ENCODE peak calls at places on chromosome 22, in seven cellular contexts. P, V, B, Z, X, W and J are unnamed samples.

GRCh38 chr22:29095459-29095858 is 22.6 kb downstream of the KREMEN1 start:
- DNase-seq in B (no peak), Z (no peak), V (no peak), P (no peak), W (no peak), X (no peak), J (no peak)

GRCh38 chr22:31898406-31898805 is 45.9 kb upstream of the YWHAH start:
- DNase-seq in V (no peak), W (no peak), X (no peak), P (no peak), Z (no peak), B (no peak), J (no peak)

GRCh38 chr22:42905217-42905616 is 48.1 kb upstream of the ARFGAP3 start:
- DNase-seq in B (no peak), Z (peak), P (no peak), W (peak), V (no peak), X (no peak), J (no peak)

GRCh38 chr22:24583221-24583971 is 9.5 kb downstream of the LRRC75B start:
- DNase-seq in P (no peak), V (no peak), W (no peak), Z (no peak), B (no peak), X (no peak), J (no peak)

GRCh38 chr22:17896552-17896951 is 122.3 kb upstream of the BID start:
- DNase-seq in P (peak), W (no peak), B (peak), V (peak), X (no peak), Z (no peak), J (no peak)

GRCh38 chr22:24233235-24233634 is 11.6 kb downstream of the GGT5 start:
- DNase-seq in W (no peak), V (no peak), B (no peak), X (no peak), P (no peak), Z (no peak), J (no peak)

GRCh38 chr22:42908082-42908746 is 51.1 kb upstream of the ARFGAP3 start:
- DNase-seq in B (no peak), V (no peak), Z (no peak), W (no peak), P (no peak), X (no peak), J (no peak)

GRCh38 chr22:32448980-32449379 is 15.3 kb downstream of the BPIFC start:
- DNase-seq in W (no peak), V (no peak), Z (no peak), B (no peak), X (no peak), P (no peak), J (no peak)

GRCh38 chr22:26474687-26475086 is 8.9 kb downstream of the HPS4 start:
- DNase-seq in X (no peak), Z (no peak), B (no peak), W (no peak), P (no peak), V (no peak), J (no peak)

GRCh38 chr22:48407256-48407955 is 1420.3 kb downstream of the BRD1 start:
- DNase-seq in W (no peak), B (no peak), P (no peak), Z (no peak), X (no peak), V (no peak), J (no peak)

GRCh38 chr22:24177045-24177444 is 4.2 kb upstream of the SUSD2 start:
- DNase-seq in Z (no peak), B (no peak), X (no peak), P (no peak), W (no peak), V (no peak), J (no peak)

GRCh38 chr22:18979957-18980356 is 43.9 kb upstream of the PRODH start:
- DNase-seq in W (no peak), Z (no peak), B (no peak), P (no peak), V (no peak), X (peak), J (no peak)

GRCh38 chr22:21075516-21076138 is 29.9 kb downstream of the LRRC74B start:
- DNase-seq in Z (no peak), V (no peak), B (no peak), W (no peak), P (no peak), X (no peak), J (no peak)

GRCh38 chr22:21074092-21074715 is 28.5 kb downstream of the LRRC74B start:
- DNase-seq in Z (no peak), W (no peak), V (no peak), B (peak), P (no peak), X (no peak), J (no peak)

GRCh38 chr22:21073023-21073422 is 27.3 kb downstream of the LRRC74B start:
- DNase-seq in X (no peak), V (no peak), Z (no peak), B (no peak), P (no peak), W (no peak), J (no peak)

GRCh38 chr22:21070690-21071615 is 25.2 kb downstream of the LRRC74B start:
- DNase-seq in X (no peak), P (no peak), B (no peak), Z (no peak), W (no peak), V (no peak), J (no peak)

GRCh38 chr22:21073482-21073881 is 27.7 kb downstream of the LRRC74B start:
- DNase-seq in B (no peak), X (no peak), W (no peak), Z (no peak), P (no peak), V (no peak), J (no peak)
- H3K27ac ChIP-seq in B (no peak), X (no peak), W (no peak), Z (no peak), P (no peak), V (no peak), J (no peak)

DNA sequence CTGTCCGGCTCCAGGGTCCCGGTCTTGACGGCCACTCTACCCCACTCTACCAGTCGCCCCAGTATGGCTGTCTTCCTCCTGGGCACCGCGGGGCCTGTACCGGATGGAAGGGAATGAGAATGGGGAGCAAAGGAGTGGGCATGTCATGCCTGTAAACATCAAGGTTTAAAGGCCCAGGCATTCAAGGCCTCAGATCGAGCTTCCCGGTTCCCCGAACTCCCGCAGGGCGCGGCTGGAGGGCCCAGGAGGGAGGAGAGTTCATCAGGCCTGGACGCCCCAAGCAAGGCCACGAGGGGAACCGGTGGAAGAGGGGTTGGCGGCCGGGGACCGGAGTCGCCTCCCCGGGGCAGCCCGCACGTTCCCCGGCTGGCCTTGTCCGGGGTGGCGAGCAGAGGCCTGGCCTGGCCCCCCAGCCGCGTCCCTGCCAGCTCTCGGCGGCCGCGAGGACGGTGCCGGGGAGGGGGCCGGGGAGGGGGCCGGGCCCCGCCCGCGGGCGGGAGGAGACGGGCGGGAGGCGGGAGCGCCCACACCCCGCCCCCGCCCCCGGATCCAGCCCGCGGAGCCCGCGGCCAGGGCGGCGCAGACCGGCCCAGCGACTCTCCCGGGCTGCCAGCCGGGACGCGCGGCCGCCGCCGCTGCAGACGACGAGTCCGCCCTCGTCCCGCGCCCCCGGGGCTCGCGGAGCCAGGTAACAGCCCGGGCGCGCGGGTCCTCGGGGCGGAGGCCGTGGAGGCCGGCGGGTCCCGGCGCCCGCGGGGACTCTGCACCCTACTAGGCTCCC is at the start of gene CDC42EP1:
- DNase-seq in V (peak), B (peak), W (no peak), P (peak), X (peak), Z (no peak), J (no peak)
- TF ChIP-seq POLR2A in V (no peak), B (peak), W (no peak), P (no peak), X (peak), Z (peak), J (no peak)

DNA sequence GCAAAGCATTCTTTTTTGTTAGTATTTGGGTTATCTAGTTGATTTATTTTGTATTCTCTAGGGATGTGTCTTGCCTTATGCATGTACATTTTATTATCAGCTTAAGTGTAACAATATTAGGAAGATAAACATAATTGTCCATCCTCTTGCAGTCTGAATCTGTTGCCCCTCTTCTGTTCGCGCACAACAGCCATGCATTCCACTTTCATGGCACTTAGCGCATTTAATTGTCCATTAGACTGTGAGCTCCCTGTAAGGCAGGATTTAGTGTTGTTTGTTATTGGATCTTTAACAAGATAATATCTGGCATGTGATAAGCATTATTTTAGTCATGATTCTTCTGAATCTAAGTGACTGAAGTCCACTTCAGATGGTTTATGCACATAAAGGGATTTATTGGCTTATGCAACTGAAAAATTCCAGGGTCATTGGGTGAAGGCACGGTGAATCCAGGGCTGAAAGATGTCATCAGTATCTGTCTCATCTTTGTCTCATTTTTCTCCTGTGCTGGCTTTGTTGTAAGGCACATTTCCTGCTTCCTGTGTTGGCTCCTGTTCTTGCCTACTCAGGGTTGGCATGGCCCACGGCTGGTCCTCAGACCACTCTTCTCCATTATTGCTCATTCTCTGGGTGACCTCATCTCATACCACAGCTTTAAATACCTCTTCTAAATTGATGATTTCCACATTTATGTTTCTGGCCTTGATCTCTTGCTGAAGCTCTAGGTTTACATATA is 37.5 kb downstream of the ATXN10 start:
- DNase-seq in V (no peak), P (no peak), W (no peak), X (no peak), B (peak), Z (no peak), J (no peak)
- H3K27ac ChIP-seq in V (no peak), P (no peak), W (no peak), X (no peak), B (peak), Z (no peak), J (no peak)

GRCh38 chr22:20890975-20891374 is 26.2 kb upstream of the CRKL start:
- DNase-seq in W (no peak), Z (no peak), P (no peak), V (no peak), X (no peak), B (no peak), J (no peak)
- TF ChIP-seq POLR2A in W (no peak), Z (no peak), P (no peak), V (no peak), X (no peak), B (no peak), J (no peak)

GRCh38 chr22:20016734-20017621 is at the start of gene ARVCF:
- DNase-seq in W (peak), B (peak), Z (peak), X (peak), P (peak), V (peak), J (no peak)

GRCh38 chr22:20015971-20016733 is 471 bp downstream of the ARVCF start:
- DNase-seq in B (no peak), X (no peak), V (peak), Z (peak), W (no peak), P (no peak), J (no peak)

GRCh38 chr22:20017622-20017958 is 967 bp upstream of the ARVCF start:
- DNase-seq in W (no peak), Z (no peak), B (no peak), X (no peak), V (no peak), P (no peak), J (no peak)

GRCh38 chr22:20019661-20020532 is 1.0 kb upstream of the TANGO2 start:
- DNase-seq in V (no peak), Z (no peak), P (no peak), W (no peak), B (no peak), X (no peak), J (no peak)

GRCh38 chr22:20018001-20018400 is 1.4 kb upstream of the ARVCF start:
- DNase-seq in Z (no peak), B (no peak), W (no peak), V (no peak), X (no peak), P (no peak), J (no peak)
- H3K27ac ChIP-seq in Z (no peak), B (no peak), W (no peak), V (no peak), X (no peak), P (no peak), J (no peak)

DNA sequence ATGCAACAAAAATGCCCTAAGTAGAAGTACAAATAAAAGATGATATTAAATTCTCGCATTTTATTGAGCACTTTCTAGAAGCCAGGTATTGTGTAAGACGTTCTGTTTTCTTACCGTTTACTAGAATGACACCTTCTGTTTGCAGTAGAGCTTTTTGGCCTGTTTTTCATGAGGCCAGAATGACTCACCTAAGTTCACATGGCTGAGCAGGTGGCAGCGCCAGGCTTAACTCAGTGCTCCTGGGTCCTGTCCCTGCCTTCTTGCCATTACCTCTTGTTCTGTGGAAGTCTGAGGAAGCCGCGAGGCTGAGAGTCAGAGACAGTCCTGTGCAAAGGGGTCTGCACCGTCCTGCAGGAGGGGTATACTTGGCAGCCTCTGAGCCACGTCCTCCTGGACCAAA is 113.8 kb downstream of the ATXN10 start:
- DNase-seq in V (no peak), B (peak), Z (no peak), X (no peak), W (no peak), P (peak), J (no peak)
- TF ChIP-seq POLR2A in V (no peak), B (no peak), Z (no peak), X (no peak), W (no peak), P (no peak), J (no peak)

DNA sequence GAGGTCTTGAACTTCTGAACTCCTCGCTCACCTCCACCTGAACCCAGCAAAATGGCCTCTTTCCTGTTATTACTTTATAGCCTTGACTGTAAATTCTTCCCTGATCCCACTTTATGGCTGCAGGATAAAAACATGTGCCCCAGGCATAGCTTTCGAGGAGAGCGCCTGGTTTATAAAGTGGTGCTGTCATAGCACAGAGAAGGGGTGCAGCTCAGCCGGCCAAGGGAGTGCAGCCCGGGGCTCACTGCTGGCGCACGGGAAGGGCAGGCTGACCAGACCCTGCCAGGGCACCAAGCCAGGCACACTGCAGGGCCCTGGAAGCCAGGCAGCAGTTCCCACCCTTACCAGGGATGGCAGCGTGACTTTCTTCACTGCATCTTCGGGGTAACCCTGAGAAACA is 50.9 kb downstream of the ISX start:
- DNase-seq in B (no peak), V (no peak), X (peak), W (no peak), Z (no peak), P (no peak), J (no peak)
- H3K27ac ChIP-seq in B (no peak), V (no peak), X (peak), W (no peak), Z (no peak), P (no peak), J (no peak)

GRCh38 chr22:40534379-40535188 is 101.9 kb downstream of the MRTFA start:
- DNase-seq in X (no peak), V (no peak), B (no peak), Z (no peak), P (no peak), W (no peak), J (no peak)
- TF ChIP-seq POLR2A in X (no peak), V (no peak), B (no peak), Z (no peak), P (no peak), W (no peak), J (no peak)

GRCh38 chr22:45904236-45904635 is 72.7 kb downstream of the WNT7B start:
- DNase-seq in V (no peak), P (no peak), W (no peak), B (peak), Z (no peak), X (no peak), J (no peak)

GRCh38 chr22:45905326-45905923 is 71.5 kb downstream of the WNT7B start:
- DNase-seq in V (no peak), W (no peak), P (no peak), X (no peak), B (no peak), Z (no peak), J (no peak)

GRCh38 chr22:45906946-45907345 is 70.0 kb downstream of the WNT7B start:
- DNase-seq in W (no peak), B (no peak), X (no peak), P (no peak), Z (no peak), V (no peak), J (no peak)

GRCh38 chr22:45905924-45906865 is 70.8 kb downstream of the WNT7B start:
- DNase-seq in W (no peak), X (no peak), P (no peak), B (no peak), V (no peak), Z (no peak), J (no peak)

GRCh38 chr22:45903355-45904149 is 73.4 kb downstream of the WNT7B start:
- DNase-seq in W (peak), X (no peak), P (peak), B (peak), Z (no peak), V (no peak), J (no peak)
- H3K27ac ChIP-seq in W (peak), X (no peak), P (no peak), B (peak), Z (no peak), V (no peak), J (no peak)

DNA sequence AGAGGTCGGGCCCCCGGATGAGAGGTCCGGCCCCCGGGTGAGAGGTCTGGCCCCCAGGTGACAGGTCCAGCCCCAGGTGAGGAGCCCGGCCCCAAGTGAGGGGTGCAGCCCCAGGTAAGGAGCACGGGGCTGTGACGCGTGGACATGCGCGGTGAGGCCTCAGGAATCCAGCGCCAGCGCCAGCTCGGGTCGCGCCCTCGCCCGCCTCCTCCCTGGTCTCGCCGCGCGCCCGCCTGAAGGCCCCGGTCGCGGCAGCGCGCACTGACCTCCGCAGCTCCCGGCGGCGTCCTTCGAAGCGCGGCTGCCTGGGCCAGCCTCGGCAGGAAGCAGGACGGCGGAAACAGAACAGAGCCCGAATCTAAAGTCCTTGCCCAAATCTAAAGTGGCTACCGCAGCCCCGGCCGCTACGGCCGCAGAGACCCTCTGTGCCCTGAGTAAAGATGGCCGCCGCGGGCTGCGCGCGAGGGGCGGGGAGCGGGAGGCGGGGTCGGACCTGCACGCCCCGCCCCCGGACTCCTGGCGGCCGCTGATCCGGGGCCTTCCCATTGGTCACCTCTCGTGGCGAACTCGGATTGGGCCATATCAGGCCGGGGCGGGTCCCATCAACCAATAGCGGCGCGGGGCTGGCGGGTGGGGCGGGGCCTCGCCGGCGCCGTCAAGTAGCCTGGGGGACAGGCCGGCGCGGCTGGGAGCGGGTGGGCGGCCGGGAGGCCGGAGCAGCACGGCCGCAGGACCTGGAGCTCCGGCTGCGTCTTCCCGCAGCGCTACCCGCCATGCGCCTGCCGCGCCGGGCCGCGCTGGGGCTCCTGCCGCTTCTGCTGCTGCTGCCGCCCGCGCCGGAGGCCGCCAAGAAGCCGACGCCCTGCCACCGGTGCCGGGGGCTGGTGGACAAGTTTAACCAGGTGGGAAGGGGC is at the start of the genes ALG12 and CRELD2:
- DNase-seq in B (peak), W (peak), X (peak), P (peak), V (peak), Z (peak), J (peak)
- TF ChIP-seq POLR2A in B (peak), W (no peak), X (peak), P (peak), V (no peak), Z (peak), J (no peak)